ENCODE peak calls at places on chromosomes 1 and 21, in six cellular contexts. F, E, A, K, W and L are unnamed samples. For H3K27me3 and H3K36me3, the result is how much of the 10 kb centered on the place peaks cover.

GRCh38 chr1:192566657-192567056 is 8.9 kb upstream of the RGS1 start:
- DNase-seq in F (no peak), E (no peak), A (no peak), K (no peak), W (no peak), L (no peak)

GRCh38 chr1:228778946-228779345 is 43.7 kb downstream of the RHOU start:
- DNase-seq in F (no peak), E (no peak), A (no peak), K (no peak), W (no peak), L (no peak)

GRCh38 chr1:116914667-116915066 is 5.0 kb downstream of the PTGFRN start:
- DNase-seq in F (no peak), E (no peak), A (no peak), K (no peak), W (no peak), L (no peak)

GRCh38 chr21:22791376-22791775 is 1793.2 kb downstream of the NCAM2 start:
- DNase-seq in F (no peak), E (no peak), A (no peak), K (no peak), W (no peak), L (no peak)

GRCh38 chr1:6357243-6357929 is 36.2 kb downstream of the ACOT7 start:
- DNase-seq in F (peak), E (no peak), A (no peak), K (no peak), W (no peak), L (no peak)

GRCh38 chr1:108000620-108001105 is 35.7 kb upstream of the VAV3 start:
- DNase-seq in F (peak), E (peak), A (no peak), K (peak), W (peak), L (peak)

GRCh38 chr1:239803666-239804228 is 287.9 kb upstream of the FMN2 start:
- DNase-seq in F (no peak), E (no peak), A (no peak), K (no peak), W (no peak), L (no peak)

GRCh38 chr1:89844236-89844807 is 23.5 kb downstream of the LRRC8D start:
- DNase-seq in F (peak), E (no peak), A (no peak), K (no peak), W (no peak), L (no peak)

GRCh38 chr1:16139473-16139962 is 16.4 kb downstream of the EPHA2 start:
- DNase-seq in F (peak), E (no peak), A (no peak), K (no peak), W (no peak), L (peak)

GRCh38 chr1:75550559-75550958 is 60.4 kb downstream of the SLC44A5 start:
- DNase-seq in F (no peak), E (no peak), A (no peak), K (no peak), W (no peak), L (no peak)

GRCh38 chr1:183736391-183736790 is 68.5 kb upstream of the RGL1 start:
- DNase-seq in F (no peak), E (no peak), A (no peak), K (no peak), W (no peak), L (no peak)

GRCh38 chr1:223706077-223706988 is 6.0 kb upstream of the CAPN2 start:
- DNase-seq in F (peak), E (no peak), A (no peak), K (peak), W (no peak), L (peak)

GRCh38 chr1:75129660-75130311 is 4.4 kb upstream of the LHX8 start:
- DNase-seq in F (no peak), E (no peak), A (no peak), K (no peak), W (no peak), L (no peak)

GRCh38 chr21:46552274-46552673 is 52.6 kb downstream of the S100B start:
- DNase-seq in F (no peak), E (peak), A (no peak), K (peak), W (no peak), L (no peak)

GRCh38 chr1:78437393-78437792 is 53.4 kb upstream of the PTGFR start:
- DNase-seq in F (no peak), E (no peak), A (no peak), K (no peak), W (no peak), L (no peak)

GRCh38 chr1:8625480-8625879 is 192.0 kb downstream of the RERE start:
- DNase-seq in F (no peak), E (no peak), A (no peak), K (no peak), W (no peak), L (no peak)

GRCh38 chr1:36730599-36730998 is 247.9 kb upstream of the CSF3R start:
- DNase-seq in F (no peak), E (no peak), A (no peak), K (no peak), W (no peak), L (no peak)

GRCh38 chr1:58592521-58593134 is 15.6 kb upstream of the TACSTD2 start:
- DNase-seq in F (peak), E (peak), A (no peak), K (peak), W (peak), L (peak)

GRCh38 chr1:114112775-114113174 is 40.9 kb downstream of the SYT6 start:
- DNase-seq in F (no peak), E (no peak), A (no peak), K (no peak), W (no peak), L (no peak)

GRCh38 chr1:239976130-239976968 is 115.3 kb upstream of the FMN2 start:
- DNase-seq in F (peak), E (no peak), A (no peak), K (peak), W (peak), L (peak)

GRCh38 chr1:199020904-199021303 is 382.1 kb downstream of the PTPRC start:
- DNase-seq in F (no peak), E (no peak), A (no peak), K (no peak), W (no peak), L (no peak)

GRCh38 chr1:12134716-12135115 is 32.1 kb upstream of the TNFRSF1B start:
- DNase-seq in F (no peak), E (no peak), A (no peak), K (no peak), W (no peak), L (no peak)

GRCh38 chr1:226485192-226485591 is 63.4 kb upstream of the STUM start:
- DNase-seq in F (no peak), E (no peak), A (no peak), K (no peak), W (no peak), L (no peak)

DNA sequence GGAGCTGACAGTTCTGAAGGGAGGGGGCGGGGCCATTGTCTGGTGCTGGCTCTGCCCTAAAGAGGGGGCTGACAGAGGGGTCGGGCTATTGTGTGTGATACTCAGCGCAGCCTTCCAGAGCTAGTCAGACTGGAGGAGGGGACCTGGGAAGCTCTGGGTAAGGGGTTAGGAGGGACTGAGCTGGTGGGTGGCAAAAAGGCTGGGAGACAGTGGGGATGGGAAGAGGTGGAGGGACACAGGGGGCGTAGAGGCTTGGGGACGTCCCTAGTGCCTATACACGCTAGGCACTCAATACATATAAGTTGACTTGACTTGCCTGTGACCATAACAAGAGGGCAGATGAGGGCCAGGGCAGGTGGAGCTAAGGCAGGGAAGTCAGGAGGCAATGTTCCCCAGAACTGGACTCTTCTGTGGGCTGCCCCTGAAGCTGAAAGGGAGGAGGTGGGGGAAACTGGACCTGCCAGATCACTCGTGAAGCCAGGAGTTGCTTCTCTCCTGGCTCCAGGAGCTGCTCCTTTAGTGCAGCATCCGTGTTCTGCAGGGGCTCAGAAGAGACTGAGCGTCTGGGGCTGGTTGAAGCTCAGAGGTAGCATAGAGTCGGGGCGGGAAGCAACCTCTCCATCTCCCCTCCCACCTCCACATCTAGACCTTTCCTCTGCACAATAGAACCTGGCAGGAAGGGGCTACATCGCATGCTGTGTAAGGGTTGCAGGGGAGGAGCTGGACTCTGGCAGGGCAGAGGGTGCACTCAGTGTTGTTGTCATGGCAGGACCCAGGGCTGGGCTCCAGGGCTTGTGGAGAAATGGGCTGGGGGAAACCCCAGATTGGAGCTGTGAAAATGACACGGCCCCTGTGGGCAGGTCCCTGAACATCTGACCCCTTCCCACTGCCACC is 3.0 kb upstream of the SEMA4A start:
- DNase-seq in F (no peak), E (no peak), A (no peak), K (no peak), W (no peak), L (no peak)
- TF ChIP-seq CTCF in F (no peak), E (no peak), A (no peak), K (no peak), W (no peak), L (no peak)

GRCh38 chr1:18636762-18637552 is 6.3 kb downstream of the PAX7 start:
- DNase-seq in F (no peak), E (no peak), A (no peak), K (no peak), W (no peak), L (no peak)

GRCh38 chr1:18634276-18634675 is 3.6 kb downstream of the PAX7 start:
- DNase-seq in F (no peak), E (no peak), A (no peak), K (no peak), W (no peak), L (no peak)

GRCh38 chr1:18635070-18635577 is 4.5 kb downstream of the PAX7 start:
- DNase-seq in F (no peak), E (no peak), A (no peak), K (no peak), W (no peak), L (no peak)

GRCh38 chr1:18637553-18637960 is 6.9 kb downstream of the PAX7 start:
- DNase-seq in F (no peak), E (no peak), A (no peak), K (no peak), W (no peak), L (no peak)

GRCh38 chr1:18635833-18636671 is 5.4 kb downstream of the PAX7 start:
- DNase-seq in F (peak), E (no peak), A (no peak), K (no peak), W (no peak), L (peak)
- H3K27me3 ChIP-seq in F (half or more), E (half or more), A (half or more), K (half or more), W (half or more), L (half or more)

DNA sequence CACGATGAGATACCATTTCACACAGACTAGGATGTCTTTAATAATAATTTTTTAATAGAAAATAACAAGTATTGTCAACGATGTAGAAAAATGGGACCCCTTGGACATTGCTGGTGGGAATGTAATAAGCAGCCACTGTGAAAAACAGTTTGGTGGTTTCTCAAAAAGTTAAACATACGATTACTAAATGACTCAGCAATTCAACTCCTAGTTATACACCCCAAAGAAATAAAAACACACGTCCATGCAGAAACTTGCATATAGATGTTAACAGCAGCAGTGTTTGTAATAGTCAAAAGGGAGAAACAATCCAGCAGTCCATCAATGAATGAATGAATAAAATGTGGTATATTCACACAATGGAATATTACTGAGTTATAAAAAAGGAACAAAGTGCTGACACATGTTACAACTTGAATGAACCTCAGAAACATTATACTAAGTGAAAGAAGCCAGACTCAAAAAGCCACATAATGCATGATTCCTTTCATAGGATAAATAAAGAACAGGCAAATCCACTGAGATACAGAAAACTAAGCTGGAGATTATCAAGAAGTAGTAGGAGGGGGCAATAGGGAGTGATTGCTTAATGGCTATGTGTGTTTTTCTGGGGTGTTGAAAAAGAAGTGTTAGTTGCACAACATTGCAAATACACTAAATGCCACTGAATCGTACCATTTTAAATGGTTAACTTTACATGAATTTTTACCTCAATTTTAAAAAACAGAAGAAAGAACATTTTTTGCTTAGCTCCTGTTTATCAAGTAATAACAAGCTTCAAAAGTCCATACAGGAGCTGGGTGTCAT is 4.0 kb downstream of the PPT1 start:
- DNase-seq in F (no peak), E (no peak), A (no peak), K (no peak), W (no peak), L (no peak)
- H3K36me3 ChIP-seq in F (under half), E (under half), A (under half), K (under half), W (under half), L (under half)

DNA sequence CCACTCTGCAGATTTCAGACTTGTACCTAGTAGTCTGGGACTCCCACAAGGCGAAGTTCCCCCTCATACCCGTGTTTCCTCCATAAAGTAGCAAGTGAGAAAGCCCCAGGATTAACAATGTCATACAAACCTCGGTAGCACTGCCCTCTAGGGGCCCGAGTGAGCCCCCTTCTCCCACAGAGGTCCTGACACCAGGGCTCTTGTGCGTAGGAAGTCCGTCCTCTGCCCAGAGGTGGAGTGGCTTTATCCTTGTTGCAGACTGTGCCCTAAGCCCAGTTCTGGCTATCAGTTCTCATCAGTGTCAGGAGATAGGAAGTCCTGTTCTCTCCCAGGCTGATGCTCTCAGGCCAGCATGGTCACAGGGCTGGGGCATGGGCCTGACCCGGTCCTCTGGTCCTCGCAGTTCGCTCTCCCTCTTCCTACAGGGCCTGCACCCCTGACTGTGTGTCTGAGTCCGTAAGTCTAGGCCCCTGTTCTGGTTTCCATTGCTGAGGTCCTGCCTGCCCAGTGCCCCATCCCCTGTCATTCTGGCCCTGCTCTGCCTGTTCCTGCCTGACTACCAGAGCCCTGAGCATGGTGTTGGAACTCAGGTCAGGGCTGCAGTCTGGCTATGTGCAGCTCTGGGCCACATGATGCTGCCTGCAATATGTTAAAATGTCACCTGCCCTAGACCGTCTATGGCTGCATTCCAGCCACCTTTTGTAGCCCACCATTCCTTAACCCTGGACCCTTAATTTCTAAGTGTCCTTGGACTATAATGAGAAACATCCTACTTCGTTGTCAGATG is 285.6 kb downstream of the ASTN1 start:
- DNase-seq in F (no peak), E (no peak), A (no peak), K (no peak), W (no peak), L (no peak)
- TF ChIP-seq CTCF in F (peak), E (no peak), A (no peak), K (no peak), W (no peak), L (no peak)

GRCh38 chr1:61389194-61389925 is 307.0 kb downstream of the NFIA start:
- DNase-seq in F (no peak), E (no peak), A (no peak), K (no peak), W (no peak), L (no peak)

GRCh38 chr1:61389926-61390845 is 307.8 kb downstream of the NFIA start:
- DNase-seq in F (peak), E (no peak), A (no peak), K (no peak), W (no peak), L (no peak)

GRCh38 chr1:61387829-61388228 is 305.5 kb downstream of the NFIA start:
- DNase-seq in F (no peak), E (no peak), A (no peak), K (no peak), W (no peak), L (no peak)

GRCh38 chr1:61386323-61386722 is 304.0 kb downstream of the NFIA start:
- DNase-seq in F (no peak), E (no peak), A (no peak), K (no peak), W (no peak), L (no peak)

GRCh38 chr1:61388586-61388985 is 306.2 kb downstream of the NFIA start:
- DNase-seq in F (peak), E (no peak), A (no peak), K (no peak), W (no peak), L (peak)
- H3K27me3 ChIP-seq in F (under half), E (under half), A (under half), K (under half), W (under half), L (under half)